ENCODE peak calls at places on chromosomes 4 and X, in four cellular contexts. One of them, this sample, is unnamed.

GRCh38 chr4:38151870-38152269 is 191.7 kb downstream of the PTTG2 start:
- DNase-seq in HepG2: no peak
- DNase-seq in WTC11: no peak
- DNase-seq in K562: no peak
- DNase-seq in this sample: no peak

GRCh38 chr4:40963912-40964478 is 214.2 kb downstream of the NSUN7 start:
- DNase-seq in HepG2: no peak
- DNase-seq in WTC11: no peak
- DNase-seq in K562: no peak
- DNase-seq in this sample: no peak

GRCh38 chr4:174201898-174202297 is 81.6 kb downstream of the FBXO8 start:
- DNase-seq in HepG2: no peak
- DNase-seq in WTC11: no peak
- DNase-seq in K562: no peak
- DNase-seq in this sample: no peak

GRCh38 chr4:74932832-74933561 is at the start of gene PARM1:
- DNase-seq in HepG2: peak
- DNase-seq in WTC11: peak
- DNase-seq in K562: peak
- DNase-seq in this sample: no peak

GRCh38 chr4:84218002-84218401 is 281.1 kb downstream of the NKX6-1 start:
- DNase-seq in HepG2: no peak
- DNase-seq in WTC11: no peak
- DNase-seq in K562: no peak
- DNase-seq in this sample: no peak

GRCh38 chr4:164023214-164023613 is 528.7 kb downstream of the TMA16 start:
- DNase-seq in HepG2: no peak
- DNase-seq in WTC11: no peak
- DNase-seq in K562: no peak
- DNase-seq in this sample: no peak

GRCh38 chr4:122894802-122895201 is 27.6 kb downstream of the NUDT6 start:
- DNase-seq in HepG2: no peak
- DNase-seq in WTC11: no peak
- DNase-seq in K562: no peak
- DNase-seq in this sample: no peak

GRCh38 chr4:146273204-146273901 is 59.0 kb downstream of the REELD1 start:
- DNase-seq in HepG2: no peak
- DNase-seq in WTC11: no peak
- DNase-seq in K562: no peak
- DNase-seq in this sample: peak

GRCh38 chrX:1592128-1592862 is 891 bp downstream of the AKAP17A start:
- DNase-seq in HepG2: peak
- DNase-seq in WTC11: peak
- DNase-seq in K562: peak
- DNase-seq in this sample: no peak

GRCh38 chr4:71532407-71532806 is 193.6 kb downstream of the SLC4A4 start:
- DNase-seq in HepG2: no peak
- DNase-seq in WTC11: no peak
- DNase-seq in K562: no peak
- DNase-seq in this sample: no peak

GRCh38 chrX:24081661-24082154 is 27.0 kb downstream of the EIF2S3 start:
- DNase-seq in HepG2: peak
- DNase-seq in WTC11: peak
- DNase-seq in K562: peak
- DNase-seq in this sample: no peak

GRCh38 chr4:186297013-186297645 is 31.1 kb downstream of the F11 start:
- DNase-seq in HepG2: peak
- DNase-seq in WTC11: no peak
- DNase-seq in K562: peak
- DNase-seq in this sample: no peak

GRCh38 chr4:70654605-70655011 is 11.7 kb downstream of the JCHAIN start:
- DNase-seq in HepG2: no peak
- DNase-seq in WTC11: no peak
- DNase-seq in K562: peak
- DNase-seq in this sample: no peak

GRCh38 chr4:68490826-68491457 is 43.7 kb downstream of the TMPRSS11E start:
- DNase-seq in HepG2: no peak
- DNase-seq in WTC11: no peak
- DNase-seq in K562: peak
- DNase-seq in this sample: no peak

GRCh38 chrX:120144178-120144844 is 14.1 kb upstream of the RHOXF2 start:
- DNase-seq in HepG2: no peak
- DNase-seq in WTC11: peak
- DNase-seq in K562: peak
- DNase-seq in this sample: no peak

GRCh38 chrX:132369650-132370049 is 119.2 kb downstream of the MBNL3 start:
- DNase-seq in HepG2: peak
- DNase-seq in WTC11: no peak
- DNase-seq in K562: no peak
- DNase-seq in this sample: no peak

GRCh38 chrX:12970691-12971202 is 4.2 kb upstream of the TMSB4X start:
- DNase-seq in HepG2: peak
- DNase-seq in WTC11: peak
- DNase-seq in K562: peak
- DNase-seq in this sample: peak

GRCh38 chr4:81635747-81636146 is 164.0 kb upstream of the RASGEF1B start:
- DNase-seq in HepG2: no peak
- DNase-seq in WTC11: no peak
- DNase-seq in K562: peak
- DNase-seq in this sample: peak

GRCh38 chr4:183757105-183757504 is 98.0 kb downstream of the TRAPPC11 start:
- DNase-seq in HepG2: no peak
- DNase-seq in WTC11: no peak
- DNase-seq in K562: no peak
- DNase-seq in this sample: no peak

GRCh38 chrX:31139966-31140365 is 68.1 kb upstream of the FTHL17 start:
- DNase-seq in HepG2: no peak
- DNase-seq in WTC11: no peak
- DNase-seq in K562: no peak
- DNase-seq in this sample: no peak

GRCh38 chrX:11791537-11791936 is 33.5 kb downstream of the MSL3 start:
- DNase-seq in HepG2: no peak
- DNase-seq in WTC11: no peak
- DNase-seq in K562: no peak
- DNase-seq in this sample: no peak

GRCh38 chrX:124256209-124256608 is 76.3 kb upstream of the TEX13D start:
- DNase-seq in HepG2: no peak
- DNase-seq in WTC11: no peak
- DNase-seq in K562: no peak
- DNase-seq in this sample: no peak

GRCh38 chr4:106301393-106302084 is 14.5 kb downstream of the TBCK start:
- DNase-seq in HepG2: no peak
- DNase-seq in WTC11: no peak
- DNase-seq in K562: no peak
- DNase-seq in this sample: no peak

GRCh38 chr4:128566688-128567087 is 242.8 kb upstream of the JADE1 start:
- DNase-seq in HepG2: no peak
- DNase-seq in WTC11: no peak
- DNase-seq in K562: no peak
- DNase-seq in this sample: no peak

GRCh38 chrX:1661048-1661921 is 46.4 kb downstream of the ASMT start:
- DNase-seq in HepG2: peak
- DNase-seq in WTC11: peak
- DNase-seq in K562: peak
- DNase-seq in this sample: peak

GRCh38 chrX:132908891-132909290 is 49.5 kb downstream of the HS6ST2 start:
- DNase-seq in HepG2: no peak
- DNase-seq in WTC11: no peak
- DNase-seq in K562: no peak
- DNase-seq in this sample: no peak

GRCh38 chr4:122584517-122584916 is 36.3 kb downstream of the IL21 start:
- DNase-seq in HepG2: no peak
- DNase-seq in WTC11: no peak
- DNase-seq in K562: no peak
- DNase-seq in this sample: no peak

GRCh38 chrX:72609313-72609712 is 36.7 kb upstream of the HDAC8 start:
- DNase-seq in HepG2: peak
- DNase-seq in WTC11: no peak
- DNase-seq in K562: peak
- DNase-seq in this sample: no peak

GRCh38 chr4:140249351-140249750 is 95.4 kb upstream of the MAML3 start:
- DNase-seq in HepG2: no peak
- DNase-seq in WTC11: no peak
- DNase-seq in K562: no peak
- DNase-seq in this sample: no peak

GRCh38 chrX:129139837-129140679 is 383.2 kb downstream of the SMARCA1 start:
- DNase-seq in HepG2: peak
- DNase-seq in WTC11: no peak
- DNase-seq in K562: no peak
- DNase-seq in this sample: no peak

GRCh38 chr4:148075438-148075837 is 343.6 kb downstream of the ARHGAP10 start:
- DNase-seq in HepG2: no peak
- DNase-seq in WTC11: no peak
- DNase-seq in K562: no peak
- DNase-seq in this sample: no peak

GRCh38 chr4:148071009-148071408 is 339.1 kb downstream of the ARHGAP10 start:
- DNase-seq in HepG2: no peak
- DNase-seq in WTC11: no peak
- DNase-seq in K562: no peak
- DNase-seq in this sample: no peak

GRCh38 chr4:148072789-148073188 is 340.9 kb downstream of the ARHGAP10 start:
- DNase-seq in HepG2: no peak
- DNase-seq in WTC11: no peak
- DNase-seq in K562: no peak
- DNase-seq in this sample: no peak

GRCh38 chr4:148074462-148074861 is 342.6 kb downstream of the ARHGAP10 start:
- DNase-seq in HepG2: no peak
- DNase-seq in WTC11: no peak
- DNase-seq in K562: no peak
- DNase-seq in this sample: no peak

DNA sequence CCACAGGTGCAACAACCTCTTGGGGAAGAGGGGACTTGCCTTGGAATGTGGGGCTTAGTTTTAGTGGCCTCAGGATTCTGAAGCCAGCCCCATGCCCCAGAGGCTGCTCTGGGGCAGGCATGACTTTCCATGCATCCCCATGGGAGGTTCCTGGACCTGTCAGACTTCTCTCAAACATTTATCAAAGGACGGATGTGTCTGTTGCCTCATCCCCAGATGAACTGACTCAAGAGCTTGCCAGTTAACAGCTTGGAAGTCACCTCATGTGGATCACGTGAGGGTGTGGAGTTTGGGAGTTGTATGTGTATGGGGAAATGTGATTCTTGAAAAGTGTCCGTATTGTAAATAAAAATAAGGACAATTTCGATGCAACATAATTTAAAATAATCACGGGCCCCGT is 341.5 kb downstream of the ARHGAP10 start:
- DNase-seq in HepG2: no peak
- DNase-seq in WTC11: no peak
- DNase-seq in K562: no peak
- DNase-seq in this sample: no peak
- TF ChIP-seq TCF7 in HepG2: no peak
- TF ChIP-seq TCF7 in WTC11: no peak
- TF ChIP-seq TCF7 in K562: no peak
- TF ChIP-seq TCF7 in this sample: no peak

GRCh38 chr4:76953956-76954355 is 4.4 kb downstream of the SEPTIN11 start:
- DNase-seq in HepG2: no peak
- DNase-seq in WTC11: no peak
- DNase-seq in K562: no peak
- DNase-seq in this sample: no peak

GRCh38 chr4:76956961-76957738 is 7.6 kb downstream of the SEPTIN11 start:
- DNase-seq in HepG2: peak
- DNase-seq in WTC11: no peak
- DNase-seq in K562: no peak
- DNase-seq in this sample: no peak

GRCh38 chr4:76952631-76953587 is 3.4 kb downstream of the SEPTIN11 start:
- DNase-seq in HepG2: no peak
- DNase-seq in WTC11: no peak
- DNase-seq in K562: no peak
- DNase-seq in this sample: no peak

GRCh38 chr4:76954489-76954888 is 4.9 kb downstream of the SEPTIN11 start:
- DNase-seq in HepG2: no peak
- DNase-seq in WTC11: no peak
- DNase-seq in K562: no peak
- DNase-seq in this sample: no peak

GRCh38 chr4:76955187-76955586 is 5.6 kb downstream of the SEPTIN11 start:
- DNase-seq in HepG2: no peak
- DNase-seq in WTC11: no peak
- DNase-seq in K562: no peak
- DNase-seq in this sample: no peak
- TF ChIP-seq TCF7 in HepG2: no peak
- TF ChIP-seq TCF7 in WTC11: no peak
- TF ChIP-seq TCF7 in K562: no peak
- TF ChIP-seq TCF7 in this sample: no peak

DNA sequence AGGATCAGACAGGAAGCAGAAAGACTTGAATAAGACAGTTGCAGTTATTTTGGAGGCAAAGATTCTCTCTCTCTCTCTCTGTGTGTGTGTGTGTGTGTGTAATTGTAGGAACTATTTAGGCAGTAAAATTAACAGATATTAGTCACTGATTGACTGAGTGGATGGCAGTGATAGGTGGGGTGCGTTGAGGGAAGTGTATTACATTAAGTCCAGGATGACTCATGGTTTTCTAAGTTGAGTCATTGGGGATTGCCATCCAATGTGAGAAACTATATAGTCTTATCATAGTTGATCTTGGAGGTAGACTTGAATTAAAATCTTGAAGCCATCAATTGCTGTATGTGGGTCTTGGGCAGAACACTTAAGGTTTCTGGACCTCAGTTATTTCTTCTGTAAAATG is 75.4 kb downstream of the AR start:
- DNase-seq in HepG2: no peak
- DNase-seq in WTC11: no peak
- DNase-seq in K562: no peak
- DNase-seq in this sample: no peak
- TF ChIP-seq TCF7 in HepG2: no peak
- TF ChIP-seq TCF7 in WTC11: no peak
- TF ChIP-seq TCF7 in K562: no peak
- TF ChIP-seq TCF7 in this sample: no peak

DNA sequence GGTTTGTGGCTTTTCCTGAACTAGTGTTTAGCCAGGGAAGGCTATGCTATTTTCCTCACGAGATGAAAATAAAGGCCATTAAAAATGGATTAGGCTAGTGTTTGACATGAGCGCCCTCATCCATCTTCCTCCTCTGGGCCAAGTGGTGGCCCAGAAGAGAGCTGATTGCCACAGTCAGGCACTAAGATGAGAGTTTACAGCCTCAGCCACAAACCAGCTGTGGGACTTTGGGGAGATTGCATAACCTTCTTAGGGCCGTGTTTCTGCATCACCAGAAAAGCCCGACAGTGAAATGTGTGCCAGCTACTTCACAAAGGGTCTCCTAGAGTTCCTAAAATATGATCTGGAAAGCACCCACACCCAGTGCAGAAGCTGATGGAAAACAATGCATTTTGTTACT is 42.3 kb upstream of the LNX1 start:
- DNase-seq in HepG2: no peak
- DNase-seq in WTC11: no peak
- DNase-seq in K562: no peak
- DNase-seq in this sample: no peak
- TF ChIP-seq TCF7 in HepG2: no peak
- TF ChIP-seq TCF7 in WTC11: no peak
- TF ChIP-seq TCF7 in K562: no peak
- TF ChIP-seq TCF7 in this sample: no peak